ENCODE peak calls at places on chromosomes 13 and 19, in eight cellular contexts. P, I, H, D, L, N, F and R are unnamed samples.

GRCh38 chr19:7942981-7943443 is 454 bp downstream of the TIMM44 start:
- DNase-seq in I (peak), N (no peak), H (no peak), P (no peak), L (no peak), D (no peak), F (no peak), R (no peak)

GRCh38 chr13:79212064-79212619 is 193.9 kb downstream of the RBM26 start:
- DNase-seq in F (no peak), N (no peak), P (no peak), L (no peak), H (no peak), D (no peak), I (peak), R (no peak)

GRCh38 chr13:112260108-112261055 is 115.8 kb upstream of the SPACA7 start:
- DNase-seq in P (no peak), I (no peak), D (no peak), N (no peak), L (no peak), F (no peak), H (no peak), R (no peak)

GRCh38 chr13:93227906-93228801 is 1.5 kb downstream of the GPC6 start:
- DNase-seq in F (peak), L (peak), I (peak), N (peak), D (peak), H (peak), P (no peak), R (no peak)

GRCh38 chr13:110195547-110196485 is 111.1 kb downstream of the COL4A1 start:
- DNase-seq in D (no peak), I (no peak), N (no peak), L (no peak), H (no peak), F (no peak), P (no peak), R (no peak)

GRCh38 chr13:51733656-51734334 is 70.2 kb downstream of the DHRS12 start:
- DNase-seq in F (no peak), L (peak), I (peak), D (no peak), P (no peak), H (no peak), N (peak), R (no peak)

GRCh38 chr13:97535619-97536018 is 101.7 kb downstream of the RAP2A start:
- DNase-seq in D (no peak), N (no peak), P (no peak), I (no peak), L (no peak), H (no peak), F (peak), R (no peak)

GRCh38 chr13:59906413-59907027 is 257.2 kb downstream of the DIAPH3 start:
- DNase-seq in D (no peak), L (peak), F (peak), P (no peak), N (no peak), I (peak), H (peak), R (no peak)